ENCODE peak calls at places on chromosomes 12 and 14, in five cellular contexts. One of them, this sample, is unnamed.
A peak's percentile ranks its signal among the peaks of the same experiment; 100 is the strongest.

GRCh38 chr12:111304642-111305071 is 64.2 kb downstream of the PHETA1 start:
- DNase-seq in transverse colon: no peak
- DNase-seq in body of pancreas: no peak
- DNase-seq in uterus: no peak
- DNase-seq in lower leg skin: no peak
- DNase-seq in this sample: no peak

GRCh38 chr12:26274441-26275312 is 79.3 kb downstream of the SSPN start:
- DNase-seq in transverse colon: peak; percentile 78
- DNase-seq in body of pancreas: peak; percentile 79
- DNase-seq in uterus: peak; percentile 85
- DNase-seq in lower leg skin: peak; percentile 93
- DNase-seq in this sample: peak; percentile 74

GRCh38 chr14:86221000-86221399 is 691.1 kb downstream of the FLRT2 start:
- DNase-seq in transverse colon: no peak
- DNase-seq in body of pancreas: no peak
- DNase-seq in uterus: no peak
- DNase-seq in lower leg skin: no peak
- DNase-seq in this sample: no peak

GRCh38 chr12:100987552-100988277 is 193.1 kb downstream of the ANO4 start:
- DNase-seq in transverse colon: no peak
- DNase-seq in body of pancreas: peak; percentile 61
- DNase-seq in uterus: peak; percentile 16
- DNase-seq in lower leg skin: no peak
- DNase-seq in this sample: no peak

GRCh38 chr12:52274521-52274920 is at the start of gene KRT86:
- DNase-seq in transverse colon: no peak
- DNase-seq in body of pancreas: no peak
- DNase-seq in uterus: no peak
- DNase-seq in lower leg skin: no peak
- DNase-seq in this sample: no peak

GRCh38 chr14:67515386-67516079 is 17.6 kb upstream of the PLEKHH1 start:
- DNase-seq in transverse colon: no peak
- DNase-seq in body of pancreas: no peak
- DNase-seq in uterus: no peak
- DNase-seq in lower leg skin: no peak
- DNase-seq in this sample: no peak

GRCh38 chr14:60648934-60649814 is at the start of gene SIX1:
- DNase-seq in transverse colon: peak; percentile 48
- DNase-seq in body of pancreas: peak; percentile 71
- DNase-seq in uterus: peak; percentile 54
- DNase-seq in lower leg skin: no peak
- DNase-seq in this sample: peak; percentile 61

GRCh38 chr14:101889366-101889765 is 75.0 kb upstream of the DYNC1H1 start:
- DNase-seq in transverse colon: peak; percentile 4
- DNase-seq in body of pancreas: no peak
- DNase-seq in uterus: no peak
- DNase-seq in lower leg skin: no peak
- DNase-seq in this sample: no peak

GRCh38 chr14:34330846-34331245 is 131.2 kb downstream of the SPTSSA start:
- DNase-seq in transverse colon: no peak
- DNase-seq in body of pancreas: no peak
- DNase-seq in uterus: no peak
- DNase-seq in lower leg skin: no peak
- DNase-seq in this sample: no peak

GRCh38 chr12:124323771-124324530 is 29.1 kb downstream of the RFLNA start:
- DNase-seq in transverse colon: no peak
- DNase-seq in body of pancreas: no peak
- DNase-seq in uterus: no peak
- DNase-seq in lower leg skin: no peak
- DNase-seq in this sample: no peak

GRCh38 chr12:121933522-121934317 is 15.3 kb downstream of the CFAP251 start:
- DNase-seq in transverse colon: no peak
- DNase-seq in body of pancreas: no peak
- DNase-seq in uterus: no peak
- DNase-seq in lower leg skin: no peak
- DNase-seq in this sample: no peak

GRCh38 chr12:89453579-89453978 is 71.0 kb downstream of the GALNT4 start:
- DNase-seq in transverse colon: no peak
- DNase-seq in body of pancreas: no peak
- DNase-seq in uterus: no peak
- DNase-seq in lower leg skin: no peak
- DNase-seq in this sample: no peak

GRCh38 chr12:87756111-87756510 is 273.1 kb downstream of the C12orf50 start:
- DNase-seq in transverse colon: no peak
- DNase-seq in body of pancreas: no peak
- DNase-seq in uterus: no peak
- DNase-seq in lower leg skin: no peak
- DNase-seq in this sample: no peak

GRCh38 chr12:27193854-27194544 is 50.1 kb upstream of the STK38L start:
- DNase-seq in transverse colon: peak; percentile 30
- DNase-seq in body of pancreas: peak; percentile 8
- DNase-seq in uterus: peak; percentile 49
- DNase-seq in lower leg skin: no peak
- DNase-seq in this sample: no peak

DNA sequence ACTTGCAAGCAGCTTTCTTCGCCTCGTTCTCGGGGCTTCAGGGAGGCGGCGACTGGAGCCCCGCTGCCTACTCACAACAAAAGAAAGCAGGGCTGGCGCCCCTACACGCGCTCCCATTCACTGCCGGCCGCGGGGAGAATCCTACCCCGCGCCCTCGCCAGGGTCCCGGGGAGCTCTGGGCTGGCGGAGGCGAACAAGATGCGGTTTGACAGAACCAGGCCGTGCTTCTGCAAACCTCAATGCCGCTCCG is 820 bp downstream of the TBX5 start:
- DNase-seq in transverse colon: no peak
- DNase-seq in body of pancreas: no peak
- DNase-seq in uterus: no peak
- DNase-seq in lower leg skin: no peak
- DNase-seq in this sample: no peak
- H3K4me3 ChIP-seq in transverse colon: no peak overlapping the region
- H3K4me3 ChIP-seq in body of pancreas: no peak overlapping the region
- H3K4me3 ChIP-seq in uterus: no peak overlapping the region
- H3K4me3 ChIP-seq in lower leg skin: peak overlapping the region; percentile 2
- H3K4me3 ChIP-seq in this sample: no peak overlapping the region

GRCh38 chr12:46219892-46220655 is 48.8 kb downstream of the SLC38A1 start:
- DNase-seq in transverse colon: peak; percentile 18
- DNase-seq in body of pancreas: no peak
- DNase-seq in uterus: no peak
- DNase-seq in lower leg skin: no peak
- DNase-seq in this sample: no peak

GRCh38 chr12:46221255-46222128 is 47.4 kb downstream of the SLC38A1 start:
- DNase-seq in transverse colon: no peak
- DNase-seq in body of pancreas: no peak
- DNase-seq in uterus: no peak
- DNase-seq in lower leg skin: no peak
- DNase-seq in this sample: no peak

GRCh38 chr12:46217686-46218508 is 50.9 kb downstream of the SLC38A1 start:
- DNase-seq in transverse colon: peak; percentile 57
- DNase-seq in body of pancreas: no peak
- DNase-seq in uterus: no peak
- DNase-seq in lower leg skin: peak; percentile 46
- DNase-seq in this sample: peak; percentile 58

GRCh38 chr12:46218509-46219095 is 50.2 kb downstream of the SLC38A1 start:
- DNase-seq in transverse colon: peak; percentile 37
- DNase-seq in body of pancreas: no peak
- DNase-seq in uterus: no peak
- DNase-seq in lower leg skin: no peak
- DNase-seq in this sample: no peak

GRCh38 chr12:46219147-46219891 is 49.5 kb downstream of the SLC38A1 start:
- DNase-seq in transverse colon: no peak
- DNase-seq in body of pancreas: no peak
- DNase-seq in uterus: no peak
- DNase-seq in lower leg skin: no peak
- DNase-seq in this sample: no peak
- TF ChIP-seq POLR2A in transverse colon: no peak
- TF ChIP-seq POLR2A in body of pancreas: no peak
- TF ChIP-seq POLR2A in uterus: no peak
- TF ChIP-seq POLR2A in lower leg skin: no peak
- TF ChIP-seq POLR2A in this sample: no peak

DNA sequence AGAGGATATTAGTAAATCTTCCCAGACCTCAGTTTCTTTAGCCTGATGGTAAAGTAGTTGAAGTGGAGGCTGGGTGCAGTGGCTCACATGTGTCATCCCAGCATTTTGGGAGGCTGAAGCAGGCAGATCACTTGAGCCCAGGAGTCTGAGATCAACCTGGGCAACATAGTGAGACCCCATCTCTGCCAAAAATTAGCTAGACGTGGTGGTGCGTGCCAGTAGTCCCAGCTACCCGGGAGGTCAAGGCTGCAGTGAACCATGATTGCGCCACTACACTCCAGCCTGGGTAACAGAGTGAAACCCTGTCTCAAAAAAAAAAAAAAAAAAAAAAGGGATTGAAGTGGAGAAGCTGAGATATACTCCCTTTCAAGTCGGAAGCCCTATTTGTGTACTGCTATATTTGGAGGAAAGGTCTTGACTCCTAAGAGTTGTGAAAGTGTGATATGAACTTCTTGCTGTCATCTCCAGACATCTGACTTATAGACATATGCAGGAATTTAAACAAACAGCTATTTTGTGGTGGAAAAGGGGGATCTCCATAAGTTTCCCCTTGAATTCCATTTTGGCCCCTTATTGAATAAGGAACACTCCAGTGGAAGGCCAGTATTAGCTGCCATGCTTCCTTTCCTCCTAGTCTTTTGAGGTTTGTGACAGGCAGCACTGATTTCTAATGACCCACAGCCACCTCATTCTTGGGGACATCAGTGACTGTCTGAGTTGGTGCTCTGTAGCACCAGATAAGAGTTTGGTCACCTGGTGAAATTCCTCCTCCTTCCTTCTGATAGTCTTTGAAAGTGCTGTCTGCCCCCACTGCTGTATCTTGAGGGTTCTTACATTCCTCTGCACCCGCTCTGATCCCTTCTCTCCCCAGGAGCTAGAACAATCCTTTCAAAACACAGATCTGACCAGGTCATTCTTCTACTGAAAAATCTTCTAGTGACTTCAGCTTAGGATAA is 7.4 kb downstream of the ELK3 start:
- DNase-seq in transverse colon: no peak
- DNase-seq in body of pancreas: no peak
- DNase-seq in uterus: no peak
- DNase-seq in lower leg skin: no peak
- DNase-seq in this sample: no peak
- H3K4me3 ChIP-seq in transverse colon: no peak overlapping the region
- H3K4me3 ChIP-seq in body of pancreas: no peak overlapping the region
- H3K4me3 ChIP-seq in uterus: no peak overlapping the region
- H3K4me3 ChIP-seq in lower leg skin: no peak overlapping the region
- H3K4me3 ChIP-seq in this sample: no peak overlapping the region

GRCh38 chr12:49110191-49111155 is at the start of gene LMBR1L:
- DNase-seq in transverse colon: peak; percentile 98
- DNase-seq in body of pancreas: peak; percentile 95
- DNase-seq in uterus: peak; percentile 97
- DNase-seq in lower leg skin: peak; percentile 99
- DNase-seq in this sample: peak; percentile 95
- TF ChIP-seq POLR2A in transverse colon: peak; percentile 90
- TF ChIP-seq POLR2A in body of pancreas: peak; percentile 29
- TF ChIP-seq POLR2A in uterus: peak; percentile 81
- TF ChIP-seq POLR2A in lower leg skin: no peak
- TF ChIP-seq POLR2A in this sample: peak; percentile 83

GRCh38 chr12:105464426-105464825 is 133.9 kb downstream of the C12orf75 start:
- DNase-seq in transverse colon: no peak
- DNase-seq in body of pancreas: no peak
- DNase-seq in uterus: no peak
- DNase-seq in lower leg skin: no peak
- DNase-seq in this sample: no peak
- H3K4me3 ChIP-seq in transverse colon: no peak overlapping the region
- H3K4me3 ChIP-seq in body of pancreas: no peak overlapping the region
- H3K4me3 ChIP-seq in uterus: no peak overlapping the region
- H3K4me3 ChIP-seq in lower leg skin: no peak overlapping the region
- H3K4me3 ChIP-seq in this sample: no peak overlapping the region

GRCh38 chr12:14567311-14568195 is at the start of gene PLBD1:
- DNase-seq in transverse colon: peak; percentile 71
- DNase-seq in body of pancreas: peak; percentile 91
- DNase-seq in uterus: peak; percentile 48
- DNase-seq in lower leg skin: peak; percentile 41
- DNase-seq in this sample: peak; percentile 21
- TF ChIP-seq POLR2A in transverse colon: peak; percentile 74
- TF ChIP-seq POLR2A in body of pancreas: peak; percentile 89
- TF ChIP-seq POLR2A in uterus: peak; percentile 17
- TF ChIP-seq POLR2A in lower leg skin: no peak
- TF ChIP-seq POLR2A in this sample: no peak